ENCODE peak calls at places on chromosomes 3 and 15, in seven cellular contexts. T is A549, N is GM23338, B is GM12878, I is K562, R is HL-60, Y is SK-N-SH. U is an unnamed sample.

GRCh38 chr15:100602822-100603393 is 519 bp downstream of the ASB7 start:
- DNase-seq in T (peak; percentile 21), Y (peak; percentile 10), R (peak; percentile 61), N (peak; percentile 67), B (peak; percentile 31), I (peak; percentile 40), U (no peak)

GRCh38 chr15:82880704-82881103 is 71.3 kb downstream of the WHAMM start:
- DNase-seq in T (no peak), R (no peak), Y (no peak), B (no peak), I (peak; percentile 14), N (no peak), U (no peak)

GRCh38 chr15:85047271-85047948 is 65.8 kb downstream of the PDE8A start:
- DNase-seq in I (peak; percentile 72), R (no peak), Y (no peak), N (peak; percentile 21), B (no peak), T (peak; percentile 99), U (no peak)

GRCh38 chr3:196260784-196261183 is 26.7 kb downstream of the PCYT1A start:
- DNase-seq in T (no peak), I (no peak), Y (no peak), R (no peak), B (no peak), N (no peak), U (no peak)

GRCh38 chr3:124761935-124762334 is 31.7 kb downstream of the UMPS start:
- DNase-seq in T (no peak), N (no peak), R (no peak), I (no peak), B (no peak), Y (no peak), U (no peak)

GRCh38 chr15:31606261-31606669 is 279.6 kb downstream of the KLF13 start:
- DNase-seq in T (peak; percentile 44), B (no peak), N (no peak), R (no peak), I (no peak), Y (no peak), U (no peak)

GRCh38 chr3:128563439-128563838 is 70.4 kb upstream of the GATA2 start:
- DNase-seq in N (no peak), T (no peak), B (no peak), R (no peak), I (no peak), Y (no peak), U (no peak)

GRCh38 chr3:22103423-22103822 is 352.4 kb upstream of the ZNF385D start:
- DNase-seq in B (no peak), I (no peak), Y (no peak), R (no peak), T (no peak), N (no peak), U (no peak)

GRCh38 chr3:150495563-150496168 is 50.6 kb downstream of the SERP1 start:
- DNase-seq in N (peak; percentile 66), I (peak; percentile 72), B (no peak), T (peak; percentile 48), Y (peak; percentile 50), R (peak; percentile 8), U (peak; percentile 35)

GRCh38 chr3:48475188-48475587 is 28.7 kb downstream of the ATRIP start:
- DNase-seq in B (no peak), R (no peak), N (peak; percentile 70), T (no peak), Y (no peak), I (no peak), U (no peak)

GRCh38 chr15:31843426-31844055 is 186.8 kb upstream of the CHRNA7 start:
- DNase-seq in N (no peak), Y (peak; percentile 37), I (no peak), R (no peak), T (no peak), B (no peak), U (no peak)

GRCh38 chr3:111690242-111690641 is 95.1 kb upstream of the ZBED2 start:
- DNase-seq in B (no peak), T (no peak), N (no peak), Y (no peak), I (no peak), R (no peak), U (no peak)

GRCh38 chr3:149234671-149235245 is 13.1 kb upstream of the CP start:
- DNase-seq in I (peak; percentile 36), N (no peak), B (no peak), Y (no peak), T (no peak), R (no peak), U (no peak)

GRCh38 chr3:50516048-50516871 is 12.8 kb upstream of the CACNA2D2 start:
- DNase-seq in R (no peak), B (no peak), Y (peak; percentile 88), T (no peak), I (peak; percentile 31), N (peak; percentile 87), U (no peak)

GRCh38 chr3:122101646-122102045 is 46.5 kb downstream of the CD86 start:
- DNase-seq in T (peak; percentile 59), I (peak; percentile 51), B (peak; percentile 92), N (peak; percentile 94), R (peak; percentile 73), Y (peak; percentile 11), U (peak; percentile 65)

GRCh38 chr15:45187894-45188830 is at the start of gene SHF:
- DNase-seq in N (peak; percentile 75), T (peak; percentile 18), Y (peak; percentile 93), R (no peak), B (no peak), I (peak; percentile 50), U (no peak)

GRCh38 chr3:148971819-148972218 is 19.5 kb upstream of the GYG1 start:
- DNase-seq in Y (no peak), R (no peak), B (no peak), I (no peak), N (no peak), T (no peak), U (no peak)

GRCh38 chr15:40291088-40291574 is 8.3 kb upstream of the ANKRD63 start:
- DNase-seq in B (no peak), N (peak; percentile 85), Y (peak; percentile 81), R (no peak), T (peak; percentile 38), I (peak; percentile 77), U (no peak)

GRCh38 chr3:146496726-146497125 is 27.4 kb upstream of the PLSCR2 start:
- DNase-seq in R (no peak), Y (no peak), B (no peak), T (no peak), I (peak; percentile 85), N (no peak), U (no peak)

GRCh38 chr15:91469627-91470567 is 369.8 kb downstream of the SV2B start:
- DNase-seq in Y (peak; percentile 14), I (peak; percentile 50), B (no peak), T (no peak), N (no peak), R (peak; percentile 90), U (no peak)

GRCh38 chr3:69290006-69290405 is 95.9 kb downstream of the FRMD4B start:
- DNase-seq in N (no peak), I (no peak), R (no peak), Y (no peak), T (no peak), B (no peak), U (no peak)

GRCh38 chr3:39812537-39812936 is 3.1 kb downstream of the MYRIP start:
- DNase-seq in I (peak; percentile 12), T (no peak), Y (peak; percentile 31), N (peak; percentile 60), R (no peak), B (no peak), U (no peak)

GRCh38 chr3:36965440-36965839 is 20.6 kb upstream of the TRANK1 start:
- DNase-seq in N (peak; percentile 75), B (no peak), I (no peak), R (no peak), Y (no peak), T (no peak), U (no peak)

GRCh38 chr3:79765854-79766253 is 1.9 kb downstream of the ROBO1 start:
- DNase-seq in I (no peak), B (no peak), R (no peak), T (no peak), Y (peak; percentile 27), N (peak; percentile 38), U (no peak)

GRCh38 chr15:66389098-66389858 is 2.6 kb downstream of the MAP2K1 start:
- DNase-seq in Y (no peak), I (no peak), N (no peak), R (no peak), B (no peak), T (no peak), U (no peak)

GRCh38 chr15:85334241-85334640 is 46.2 kb upstream of the AKAP13 start:
- DNase-seq in B (no peak), I (no peak), N (no peak), R (no peak), Y (no peak), T (no peak), U (no peak)

GRCh38 chr3:153319691-153320552 is 157.9 kb downstream of the RAP2B start:
- DNase-seq in N (no peak), Y (no peak), T (no peak), R (no peak), B (no peak), I (no peak), U (no peak)

GRCh38 chr3:67863869-67864268 is 209.5 kb upstream of the SUCLG2 start:
- DNase-seq in N (peak; percentile 86), I (peak; percentile 4), T (peak; percentile 36), B (no peak), R (no peak), Y (peak; percentile 20), U (peak; percentile 4)
- TF ChIP-seq REST in N (no peak), I (no peak), T (no peak), B (no peak), R (no peak), Y (no peak), U (no peak)

GRCh38 chr3:9778102-9778501 is 8.4 kb upstream of the CAMK1 start:
- DNase-seq in R (peak; percentile 56), N (no peak), Y (no peak), T (no peak), I (peak; percentile 47), B (no peak), U (no peak)
- TF ChIP-seq REST in R (no peak), N (no peak), Y (no peak), T (no peak), I (no peak), B (no peak), U (no peak)

DNA sequence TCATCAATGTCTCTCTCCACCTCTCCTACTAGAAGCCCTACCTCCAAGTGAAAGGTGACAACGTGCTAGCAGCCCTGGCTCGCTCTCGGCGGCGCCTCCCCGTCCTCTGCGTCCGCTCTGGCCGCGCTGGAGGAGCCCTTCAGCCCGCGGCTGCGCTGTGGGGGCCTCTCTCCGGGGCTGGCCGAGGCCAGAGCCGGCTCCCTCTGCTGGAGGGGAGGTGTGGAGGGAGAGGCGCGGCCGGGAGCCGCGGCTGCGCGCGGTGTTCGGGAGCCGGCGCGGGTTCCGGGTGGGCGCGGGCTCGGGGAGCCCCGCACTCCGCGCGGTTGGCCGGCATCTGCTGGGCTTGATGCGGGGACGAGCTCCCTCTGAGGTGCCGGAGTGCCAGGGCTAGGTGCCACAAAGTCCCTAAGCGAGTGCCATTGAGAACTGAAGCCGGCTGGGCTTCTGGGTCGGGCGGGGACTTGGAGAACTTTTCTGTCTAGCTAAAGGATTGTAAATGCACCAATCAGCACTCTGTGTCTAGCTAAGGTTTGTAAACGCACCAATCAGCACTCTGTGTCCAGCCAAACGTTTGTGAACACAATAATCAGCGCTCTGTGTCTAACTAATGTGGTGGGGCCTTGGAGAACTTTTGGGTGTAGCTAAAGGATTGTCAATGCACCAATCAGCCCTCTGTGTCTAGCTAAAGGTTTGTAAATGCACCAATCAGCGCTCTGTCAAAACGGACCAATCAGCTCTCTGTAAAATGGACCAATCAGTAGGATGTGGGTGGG is 84.8 kb upstream of the ARRDC4 start:
- DNase-seq in B (no peak), R (peak; percentile 10), I (peak; percentile 84), N (peak; percentile 62), Y (peak; percentile 28), T (peak; percentile 66), U (peak; percentile 34)
- TF ChIP-seq REST in B (no peak), R (no peak), I (no peak), N (no peak), Y (no peak), T (no peak), U (no peak)

GRCh38 chr3:129919357-129919756 is 25.8 kb upstream of the TMCC1 start:
- DNase-seq in T (no peak), N (no peak), R (no peak), I (no peak), B (no peak), Y (no peak), U (no peak)
- TF ChIP-seq REST in T (no peak), N (no peak), R (no peak), I (no peak), B (no peak), Y (no peak), U (no peak)